ENCODE peak calls at places on chromosomes 11 and 22, in ten cellular contexts. M, F, A, R, P, T, G, C, S and Y are unnamed samples.
A peak's percentile ranks its signal among the peaks of the same experiment; 100 is the strongest.

GRCh38 chr22:45376703-45377102 is 36.7 kb downstream of the SMC1B start:
- DNase-seq in M (no peak), F (no peak), A (no peak), R (no peak), P (peak; percentile 63), T (no peak), G (no peak), C (no peak), S (no peak), Y (no peak)

GRCh38 chr11:63866211-63866610 is 27.3 kb downstream of the MARK2 start:
- DNase-seq in M (no peak), F (no peak), A (peak; percentile 84), R (no peak), P (peak; percentile 77), T (peak; percentile 38), G (peak; percentile 29), C (peak; percentile 85), S (no peak), Y (no peak)

GRCh38 chr22:23218867-23219251 is 38.5 kb downstream of the BCR start:
- DNase-seq in M (no peak), F (no peak), A (peak; percentile 42), R (no peak), P (no peak), T (peak; percentile 41), G (peak; percentile 66), C (no peak), S (peak; percentile 79), Y (no peak)

GRCh38 chr11:46541593-46542371 is 52.0 kb downstream of the AMBRA1 start:
- DNase-seq in M (no peak), F (no peak), A (no peak), R (no peak), P (no peak), T (no peak), G (no peak), C (no peak), S (no peak), Y (no peak)

GRCh38 chr22:30947163-30947820 is 21.3 kb downstream of the MORC2 start:
- DNase-seq in M (no peak), F (no peak), A (peak; percentile 95), R (no peak), P (no peak), T (no peak), G (no peak), C (no peak), S (no peak), Y (no peak)

GRCh38 chr11:27204527-27204926 is 158.5 kb downstream of the CCDC34 start:
- DNase-seq in M (no peak), F (no peak), A (no peak), R (no peak), P (no peak), T (no peak), G (peak; percentile 32), C (no peak), S (no peak), Y (no peak)

GRCh38 chr22:37328017-37328416 is 45.7 kb downstream of the CYTH4 start:
- DNase-seq in M (peak; percentile 95), F (peak; percentile 83), A (peak; percentile 18), R (no peak), P (no peak), T (peak; percentile 88), G (no peak), C (no peak), S (no peak), Y (peak; percentile 93)

GRCh38 chr11:103624708-103625623 is 411.5 kb upstream of the DDI1 start:
- DNase-seq in M (peak; percentile 63), F (peak; percentile 83), A (peak; percentile 32), R (no peak), P (no peak), T (peak; percentile 92), G (no peak), C (no peak), S (no peak), Y (peak; percentile 94)

GRCh38 chr11:76085321-76085720 is 121.0 kb downstream of the WNT11 start:
- DNase-seq in M (no peak), F (no peak), A (no peak), R (no peak), P (no peak), T (no peak), G (no peak), C (no peak), S (no peak), Y (no peak)

GRCh38 chr22:46517255-46517761 is 20.1 kb downstream of the CELSR1 start:
- DNase-seq in M (no peak), F (no peak), A (no peak), R (no peak), P (peak; percentile 63), T (no peak), G (no peak), C (no peak), S (peak; percentile 61), Y (no peak)

GRCh38 chr11:61277973-61278565 is 17.0 kb downstream of the VWCE start:
- DNase-seq in M (no peak), F (no peak), A (no peak), R (no peak), P (no peak), T (no peak), G (no peak), C (no peak), S (no peak), Y (no peak)

GRCh38 chr11:61280883-61281580 is 14.1 kb downstream of the VWCE start:
- DNase-seq in M (no peak), F (no peak), A (no peak), R (no peak), P (no peak), T (no peak), G (no peak), C (no peak), S (peak; percentile 89), Y (no peak)

GRCh38 chr11:61281581-61282250 is 13.4 kb downstream of the VWCE start:
- DNase-seq in M (no peak), F (no peak), A (peak; percentile 68), R (no peak), P (no peak), T (no peak), G (peak; percentile 39), C (peak; percentile 76), S (peak; percentile 79), Y (no peak)

GRCh38 chr11:61277186-61277972 is 17.7 kb downstream of the VWCE start:
- DNase-seq in M (no peak), F (no peak), A (no peak), R (no peak), P (no peak), T (no peak), G (no peak), C (no peak), S (no peak), Y (no peak)

DNA sequence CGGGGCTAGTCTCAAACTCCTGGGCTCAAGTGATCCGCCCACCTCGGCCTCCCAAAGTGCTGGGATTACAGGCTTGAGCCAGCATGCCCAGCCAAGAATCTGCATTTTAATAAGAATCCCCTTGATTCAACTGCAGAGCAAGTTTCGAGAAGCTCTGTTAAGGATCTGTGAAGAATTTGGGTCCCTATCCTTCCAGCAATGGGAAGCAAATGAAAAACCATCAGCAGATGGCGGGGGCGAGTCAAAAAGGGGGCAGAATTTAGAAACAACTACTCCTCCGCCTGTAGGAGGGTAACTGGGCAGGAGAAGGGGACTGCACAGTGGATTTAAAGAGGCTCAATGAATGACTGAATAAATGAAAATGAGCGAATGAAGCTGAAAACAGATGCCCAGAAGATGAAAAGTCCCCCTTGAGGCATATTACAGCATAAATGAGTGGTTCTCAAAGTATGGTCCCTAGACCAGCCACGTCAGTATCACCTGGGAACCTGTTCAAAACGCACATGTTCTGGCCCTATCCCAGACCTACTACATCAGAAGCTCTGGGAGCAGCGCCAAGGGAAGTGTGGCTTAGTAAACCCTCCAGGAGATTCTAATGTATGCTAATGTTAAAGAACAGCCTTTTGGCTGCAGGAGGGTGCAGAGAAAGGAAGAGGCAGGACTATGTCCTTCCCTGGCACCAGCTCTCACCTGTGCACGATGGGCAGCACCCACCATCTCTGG is 15.0 kb downstream of the VWCE start:
- DNase-seq in M (no peak), F (no peak), A (no peak), R (no peak), P (no peak), T (no peak), G (no peak), C (no peak), S (no peak), Y (no peak)
- TF ChIP-seq CTCF in M (no peak), F (no peak), A (no peak), R (no peak), P (no peak), T (no peak), G (no peak), C (no peak), S (no peak), Y (peak; percentile 15)

GRCh38 chr11:66851698-66852465 is 5.0 kb upstream of the LRFN4 start:
- DNase-seq in M (no peak), F (no peak), A (peak; percentile 63), R (no peak), P (no peak), T (no peak), G (peak; percentile 70), C (peak; percentile 68), S (peak; percentile 82), Y (no peak)
- TF ChIP-seq CTCF in M (no peak), F (peak; percentile 32), A (peak; percentile 52), R (no peak), P (no peak), T (no peak), G (peak; percentile 77), C (no peak), S (no peak), Y (no peak)

GRCh38 chr11:110432713-110433392 is 3.1 kb downstream of the FDX1 start:
- DNase-seq in M (no peak), F (no peak), A (peak; percentile 80), R (no peak), P (no peak), T (no peak), G (no peak), C (no peak), S (no peak), Y (no peak)

GRCh38 chr11:110431212-110432073 is 1.7 kb downstream of the FDX1 start:
- DNase-seq in M (no peak), F (no peak), A (peak; percentile 39), R (no peak), P (no peak), T (no peak), G (peak; percentile 48), C (no peak), S (no peak), Y (no peak)

GRCh38 chr11:110429614-110430266 is at the start of gene FDX1:
- DNase-seq in M (no peak), F (no peak), A (peak; percentile 96), R (peak; percentile 83), P (peak; percentile 81), T (peak; percentile 66), G (peak; percentile 94), C (peak; percentile 83), S (peak; percentile 92), Y (peak; percentile 60)

GRCh38 chr11:110428956-110429613 is 663 bp upstream of the FDX1 start:
- DNase-seq in M (no peak), F (no peak), A (no peak), R (no peak), P (no peak), T (no peak), G (peak; percentile 41), C (no peak), S (no peak), Y (no peak)

GRCh38 chr11:110430267-110431211 is 791 bp downstream of the FDX1 start:
- DNase-seq in M (no peak), F (no peak), A (peak; percentile 36), R (peak; percentile 74), P (no peak), T (no peak), G (peak; percentile 45), C (peak; percentile 54), S (no peak), Y (no peak)
- TF ChIP-seq CTCF in M (no peak), F (no peak), A (no peak), R (no peak), P (no peak), T (no peak), G (peak; percentile 35), C (no peak), S (peak; percentile 49), Y (peak; percentile 6)

GRCh38 chr11:8192016-8192895 is 23.4 kb upstream of the RIC3 start:
- DNase-seq in M (peak; percentile 44), F (peak; percentile 3), A (peak; percentile 61), R (no peak), P (no peak), T (peak; percentile 45), G (peak; percentile 54), C (peak; percentile 85), S (no peak), Y (peak; percentile 64)
- TF ChIP-seq CTCF in M (peak; percentile 90), F (peak; percentile 93), A (peak; percentile 77), R (peak; percentile 67), P (peak; percentile 80), T (peak; percentile 85), G (peak; percentile 83), C (peak; percentile 87), S (peak; percentile 93), Y (peak; percentile 90)